ENCODE peak calls at places on chromosomes 5 and 9, in six cellular contexts. B is NCI-H510A treated with DMSO at 0.1 percent for 48 hours; C is H9; S is stromal cell of bone marrow; X is activated CD8-positive, alpha-beta T cell treated with anti-CD3 and anti-CD28 coated beads, Interleukin-2, amount 10 ng/mL, durations not matched to agents 7 days and 5 days; Q is hippocampal formation. G is an unnamed sample.

GRCh38 chr9:118059520-118060278 is 355.5 kb downstream of the TLR4 start:
- DNase-seq in C (no peak), S (no peak), X (peak), B (no peak), Q (no peak), G (peak)

GRCh38 chr5:172973127-172973916 is 10.2 kb upstream of the ATP6V0E1 start:
- DNase-seq in B (no peak), C (no peak), Q (no peak), X (no peak), S (peak), G (no peak)

GRCh38 chr9:92706218-92706940 is 36.4 kb upstream of the IPPK start:
- DNase-seq in Q (no peak), S (no peak), X (peak), B (no peak), C (peak), G (peak)

GRCh38 chr5:159912033-159912800 is 4.1 kb upstream of the ADRA1B start:
- DNase-seq in S (peak), C (no peak), Q (no peak), X (no peak), B (no peak), G (no peak)

GRCh38 chr9:130532426-130532825 is 47.0 kb upstream of the FUBP3 start:
- DNase-seq in C (no peak), B (no peak), Q (no peak), S (no peak), X (no peak), G (no peak)

GRCh38 chr5:14977058-14977640 is 105.6 kb upstream of the ANKH start:
- DNase-seq in Q (no peak), X (no peak), S (no peak), B (no peak), C (no peak), G (no peak)

GRCh38 chr5:19411936-19412335 is 576.1 kb downstream of the CDH18 start:
- DNase-seq in C (no peak), Q (no peak), S (no peak), B (no peak), X (no peak), G (no peak)

GRCh38 chr5:121485261-121485660 is 366.4 kb upstream of the FTMT start:
- DNase-seq in S (no peak), B (no peak), C (no peak), Q (no peak), X (no peak), G (no peak)

GRCh38 chr5:157681048-157681447 is 9.7 kb downstream of the C5orf52 start:
- DNase-seq in B (no peak), S (no peak), X (no peak), C (no peak), Q (no peak), G (no peak)

GRCh38 chr5:527646-528591 is 3.7 kb upstream of the SLC9A3 start:
- DNase-seq in C (no peak), B (no peak), Q (no peak), S (no peak), X (peak), G (peak)

GRCh38 chr5:139470821-139471300 is at the start of gene SMIM33:
- DNase-seq in B (no peak), S (no peak), Q (no peak), C (no peak), X (peak), G (no peak)

GRCh38 chr5:67146574-67146973 is 50.0 kb downstream of the CD180 start:
- DNase-seq in C (no peak), Q (no peak), B (no peak), S (no peak), X (no peak), G (no peak)

GRCh38 chr9:99433555-99433954 is 211.5 kb downstream of the SEC61B start:
- DNase-seq in Q (no peak), B (no peak), X (peak), C (no peak), S (peak), G (peak)

GRCh38 chr5:83118471-83118870 is 41.1 kb downstream of the XRCC4 start:
- DNase-seq in B (no peak), Q (no peak), X (no peak), S (no peak), C (no peak), G (no peak)

GRCh38 chr9:85223506-85224108 is 518.1 kb downstream of the AGTPBP1 start:
- DNase-seq in X (no peak), Q (no peak), B (no peak), S (no peak), C (no peak), G (no peak)

GRCh38 chr9:124284940-124285441 is 27.2 kb downstream of the NEK6 start:
- DNase-seq in Q (peak), X (no peak), B (no peak), S (peak), C (no peak), G (no peak)

GRCh38 chr5:102421647-102422046 is 77.2 kb downstream of the SLCO6A1 start:
- DNase-seq in Q (no peak), C (peak), X (no peak), B (no peak), S (peak), G (no peak)

GRCh38 chr5:23024470-23024869 is 171.3 kb upstream of the CDH12 start:
- DNase-seq in C (no peak), B (no peak), S (no peak), Q (no peak), X (no peak), G (no peak)

GRCh38 chr5:74598731-74599624 is 41.5 kb downstream of the ENC1 start:
- DNase-seq in B (no peak), C (no peak), S (no peak), Q (no peak), X (no peak), G (no peak)

GRCh38 chr5:134227259-134227658 is 1.4 kb upstream of the PPP2CA start:
- DNase-seq in B (peak), X (no peak), S (no peak), Q (no peak), C (peak), G (peak)

GRCh38 chr9:64773491-64773931 is 511.5 kb downstream of the FOXD4L5 start:
- DNase-seq in S (no peak), X (no peak), C (peak), B (no peak), Q (no peak), G (peak)

GRCh38 chr5:170195876-170196275 is 36.9 kb upstream of the C5orf58 start:
- DNase-seq in C (no peak), B (no peak), Q (no peak), S (no peak), X (no peak), G (peak)

GRCh38 chr9:89991204-89991790 is 386.5 kb downstream of the GADD45G start:
- DNase-seq in Q (no peak), C (no peak), B (no peak), S (no peak), X (no peak), G (no peak)

GRCh38 chr5:68171101-68171558 is 44.4 kb upstream of the PIK3R1 start:
- DNase-seq in X (no peak), S (no peak), C (no peak), Q (peak), B (no peak), G (no peak)

GRCh38 chr9:85940275-85940831 is 593 bp upstream of the NAA35 start:
- DNase-seq in Q (no peak), B (peak), X (no peak), S (no peak), C (no peak), G (peak)

GRCh38 chr9:7119612-7120011 is 361.8 kb downstream of the KDM4C start:
- DNase-seq in C (no peak), X (no peak), B (no peak), S (no peak), Q (no peak), G (no peak)

GRCh38 chr9:109906766-109907382 is 126.9 kb downstream of the PALM2AKAP2 start:
- DNase-seq in C (no peak), Q (peak), S (no peak), B (peak), X (no peak), G (no peak)

GRCh38 chr9:112011051-112011620 is 114.5 kb downstream of the UGCG start:
- DNase-seq in X (peak), Q (no peak), C (no peak), B (no peak), S (no peak), G (no peak)

GRCh38 chr5:172564187-172564586 is 76.9 kb upstream of the NEURL1B start:
- DNase-seq in B (peak), S (no peak), Q (no peak), C (no peak), X (no peak), G (no peak)